ENCODE peak calls at places on chromosomes 3 and 15, in four cellular contexts. One of them, this sample, is unnamed.
A peak's percentile ranks its signal among the peaks of the same experiment; 100 is the strongest.

GRCh38 chr3:195762249-195762585 is 41.4 kb downstream of the MUC20 start:
- DNase-seq in B cell: no peak
- DNase-seq in NB4: no peak
- DNase-seq in pancreas: no peak
- DNase-seq in this sample: no peak

GRCh38 chr3:171829841-171830559 is 13.1 kb upstream of the TMEM212 start:
- DNase-seq in B cell: no peak
- DNase-seq in NB4: peak; percentile 62
- DNase-seq in pancreas: peak; percentile 70
- DNase-seq in this sample: peak; percentile 77

GRCh38 chr15:92638291-92638708 is 17.3 kb downstream of the FAM174B start:
- DNase-seq in B cell: no peak
- DNase-seq in pancreas: peak; percentile 68
- DNase-seq in NB4: no peak
- DNase-seq in this sample: no peak

GRCh38 chr15:35445891-35446290 is 100.1 kb downstream of the DPH6 start:
- DNase-seq in NB4: no peak
- DNase-seq in pancreas: no peak
- DNase-seq in B cell: no peak
- DNase-seq in this sample: no peak

GRCh38 chr15:71295242-71296031 is 180.2 kb downstream of the THSD4 start:
- DNase-seq in B cell: no peak
- DNase-seq in NB4: peak; percentile 43
- DNase-seq in pancreas: no peak
- DNase-seq in this sample: no peak

GRCh38 chr3:159191454-159191853 is 389.6 kb downstream of the MFSD1 start:
- DNase-seq in NB4: no peak
- DNase-seq in pancreas: no peak
- DNase-seq in B cell: no peak
- DNase-seq in this sample: no peak

GRCh38 chr3:31831526-31832034 is 149.5 kb downstream of the OSBPL10 start:
- DNase-seq in NB4: no peak
- DNase-seq in B cell: no peak
- DNase-seq in pancreas: no peak
- DNase-seq in this sample: no peak

GRCh38 chr3:18666655-18667054 is 241.5 kb upstream of the SATB1 start:
- DNase-seq in pancreas: no peak
- DNase-seq in NB4: no peak
- DNase-seq in B cell: no peak
- DNase-seq in this sample: no peak

GRCh38 chr3:128278761-128279593 is 125.7 kb downstream of the EEFSEC start:
- DNase-seq in B cell: no peak
- DNase-seq in NB4: no peak
- DNase-seq in pancreas: peak; percentile 52
- DNase-seq in this sample: peak; percentile 53

GRCh38 chr3:14750650-14751049 is 68.1 kb upstream of the FGD5 start:
- DNase-seq in NB4: no peak
- DNase-seq in pancreas: no peak
- DNase-seq in B cell: no peak
- DNase-seq in this sample: no peak

GRCh38 chr3:69385033-69385722 is 710 bp downstream of the FRMD4B start:
- DNase-seq in pancreas: no peak
- DNase-seq in NB4: no peak
- DNase-seq in B cell: no peak
- DNase-seq in this sample: no peak

GRCh38 chr15:99454107-99454809 is 111.5 kb upstream of the MEF2A start:
- DNase-seq in B cell: no peak
- DNase-seq in NB4: no peak
- DNase-seq in pancreas: no peak
- DNase-seq in this sample: no peak

DNA sequence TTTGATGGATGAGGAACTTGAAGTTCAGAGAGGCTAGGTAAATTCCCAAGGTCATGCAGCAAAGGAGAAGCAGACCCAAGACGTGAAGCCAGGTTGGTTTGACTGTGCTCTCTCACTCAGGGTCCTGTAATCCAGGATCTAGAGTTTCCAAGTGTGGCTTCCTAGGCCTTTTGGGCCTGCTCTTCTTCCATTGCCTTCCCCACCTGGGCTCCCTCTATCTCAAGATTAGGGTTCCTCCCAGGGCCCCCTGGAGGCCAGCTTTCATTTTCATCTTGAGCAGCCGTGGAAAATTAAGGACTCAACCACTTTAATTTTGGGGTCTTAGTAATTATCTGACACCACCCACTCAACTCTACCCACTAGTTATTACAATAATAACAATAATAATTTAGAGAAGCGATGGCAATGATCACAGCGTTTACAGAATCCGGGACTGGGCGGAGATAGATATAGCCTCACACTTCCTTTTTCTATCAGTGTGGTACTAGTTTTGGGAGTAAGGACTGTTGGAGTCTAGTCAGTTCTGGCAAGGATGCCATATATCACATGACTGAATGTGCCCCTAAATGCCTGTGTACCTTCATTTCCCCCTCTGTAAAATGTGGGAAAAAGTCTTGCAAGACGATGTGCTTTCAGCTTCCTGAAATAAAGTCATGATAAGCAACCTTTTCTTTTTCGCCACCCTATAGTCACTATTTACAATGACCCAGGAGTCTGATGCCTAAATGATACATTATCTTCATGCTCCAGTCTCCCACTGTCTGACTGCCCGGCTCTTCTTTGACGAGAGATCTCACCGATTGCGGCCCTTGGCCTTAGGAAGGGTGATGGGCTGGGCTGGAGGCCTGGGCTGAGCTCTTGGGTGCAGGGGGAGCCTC is 30.2 kb upstream of the MAGEF1 start:
- DNase-seq in NB4: no peak
- DNase-seq in B cell: no peak
- DNase-seq in pancreas: no peak
- DNase-seq in this sample: no peak
- TF ChIP-seq CTCF in NB4: peak; percentile 18
- TF ChIP-seq CTCF in B cell: no peak
- TF ChIP-seq CTCF in pancreas: no peak
- TF ChIP-seq CTCF in this sample: no peak

DNA sequence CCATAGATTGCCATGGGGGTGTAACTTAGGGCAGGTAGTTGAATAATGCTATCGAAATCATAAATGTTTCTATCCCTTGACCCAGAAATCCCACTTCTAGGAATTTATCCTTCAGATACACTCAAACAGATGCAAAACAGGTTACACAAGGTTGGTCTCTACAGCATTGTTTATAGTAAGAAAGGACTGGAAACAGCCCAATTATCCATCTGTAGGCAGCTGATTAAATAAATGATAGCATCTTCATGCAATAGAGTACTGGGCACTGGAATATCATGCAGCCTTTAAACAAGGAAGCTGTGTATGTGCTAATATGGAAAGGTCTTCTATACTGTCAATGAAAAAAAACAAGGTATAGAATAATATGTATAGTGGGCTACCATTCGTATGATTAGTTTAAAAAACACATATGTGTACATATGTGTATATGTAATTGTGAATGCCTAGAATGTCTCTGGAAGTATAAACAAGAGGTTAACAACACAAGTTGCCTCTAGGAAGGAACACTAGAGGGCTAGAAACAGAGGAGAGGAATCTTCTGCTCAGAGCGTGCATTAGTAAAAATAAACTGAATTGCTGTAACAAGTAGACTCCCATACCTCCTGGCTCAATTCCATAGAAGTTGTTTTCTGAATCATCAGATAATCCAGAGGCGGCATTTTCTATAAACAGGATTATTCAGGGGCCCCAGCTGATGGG is 146.1 kb downstream of the TLE3 start:
- DNase-seq in NB4: no peak
- DNase-seq in B cell: no peak
- DNase-seq in pancreas: no peak
- DNase-seq in this sample: no peak
- TF ChIP-seq CTCF in NB4: no peak
- TF ChIP-seq CTCF in B cell: no peak
- TF ChIP-seq CTCF in pancreas: no peak
- TF ChIP-seq CTCF in this sample: no peak

GRCh38 chr3:102224171-102224570 is 210.6 kb upstream of the ZPLD1 start:
- DNase-seq in pancreas: no peak
- DNase-seq in B cell: peak; percentile 44
- DNase-seq in NB4: peak; percentile 19
- DNase-seq in this sample: no peak
- TF ChIP-seq CTCF in pancreas: no peak
- TF ChIP-seq CTCF in B cell: no peak
- TF ChIP-seq CTCF in NB4: no peak
- TF ChIP-seq CTCF in this sample: no peak

GRCh38 chr3:43583481-43583880 is 38.3 kb downstream of the ANO10 start:
- DNase-seq in B cell: no peak
- DNase-seq in pancreas: no peak
- DNase-seq in NB4: peak; percentile 2
- DNase-seq in this sample: no peak
- TF ChIP-seq CTCF in B cell: no peak
- TF ChIP-seq CTCF in pancreas: no peak
- TF ChIP-seq CTCF in NB4: peak; percentile 18
- TF ChIP-seq CTCF in this sample: no peak

DNA sequence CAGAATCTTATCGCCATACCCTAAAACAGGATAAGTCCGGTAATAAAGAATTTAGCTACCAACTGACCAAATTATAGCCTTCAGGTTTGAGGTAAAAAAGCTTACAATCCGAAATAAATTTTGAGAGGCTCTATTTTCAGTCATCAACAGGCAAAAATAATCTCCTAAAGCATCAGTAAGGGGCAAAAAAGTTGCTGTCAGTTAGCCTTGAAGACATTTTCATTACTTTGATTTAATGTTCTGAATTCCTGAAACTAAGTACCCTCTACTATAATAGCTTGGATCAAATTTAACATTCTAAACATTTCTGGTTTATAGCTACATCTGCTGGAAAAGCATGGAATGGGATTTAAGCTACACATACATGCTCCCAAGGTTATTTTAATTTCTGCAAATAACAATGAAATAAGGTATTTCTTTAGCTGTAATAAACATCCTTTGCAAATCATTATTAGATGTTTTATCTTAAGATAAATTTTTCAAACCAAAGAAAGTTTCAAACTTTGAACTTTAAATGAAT is 245.5 kb downstream of the ULK4 start:
- DNase-seq in NB4: no peak
- DNase-seq in B cell: no peak
- DNase-seq in pancreas: no peak
- DNase-seq in this sample: no peak
- TF ChIP-seq CTCF in NB4: no peak
- TF ChIP-seq CTCF in B cell: no peak
- TF ChIP-seq CTCF in pancreas: no peak
- TF ChIP-seq CTCF in this sample: no peak

DNA sequence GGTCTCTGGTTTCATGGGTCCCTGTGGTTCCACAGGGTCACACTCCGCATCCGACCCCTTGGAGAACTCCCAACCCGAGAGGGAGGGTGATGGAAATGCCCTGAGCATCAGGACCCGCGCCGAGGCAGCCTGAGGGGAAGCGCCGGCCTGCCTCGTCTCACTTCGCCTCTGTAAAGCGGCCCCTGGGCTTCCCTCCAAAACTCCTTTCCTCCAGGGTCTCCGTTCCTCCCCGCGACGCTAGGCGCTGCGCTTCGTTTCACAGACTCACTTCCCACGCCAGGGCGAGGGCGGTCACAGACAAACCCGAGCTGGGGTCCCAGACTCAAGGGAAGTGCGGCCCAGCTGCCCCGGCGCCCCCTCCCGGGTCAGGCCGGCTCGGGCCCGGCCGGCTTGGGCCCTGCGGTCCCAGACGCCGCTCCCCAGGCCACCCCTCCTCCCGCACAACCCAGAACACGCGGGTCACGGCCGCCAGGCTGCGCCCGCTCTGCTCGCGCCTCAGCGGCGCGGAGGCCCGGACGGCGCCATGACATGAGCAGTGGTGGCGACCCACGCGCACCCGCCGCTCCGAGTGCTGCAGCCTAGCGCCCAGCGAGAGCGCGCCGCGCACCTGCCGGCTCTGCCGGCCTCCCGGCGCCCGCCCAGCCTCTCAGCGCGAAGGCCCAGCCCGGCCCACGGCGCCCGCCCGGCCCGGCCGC is 619 bp downstream of the NUP210 start:
- DNase-seq in NB4: peak; percentile 62
- DNase-seq in pancreas: peak; percentile 65
- DNase-seq in B cell: peak; percentile 68
- DNase-seq in this sample: peak; percentile 53
- TF ChIP-seq CTCF in NB4: no peak
- TF ChIP-seq CTCF in pancreas: no peak
- TF ChIP-seq CTCF in B cell: peak; percentile 10
- TF ChIP-seq CTCF in this sample: no peak

GRCh38 chr15:78438595-78439285 is 724 bp downstream of the IREB2 start:
- DNase-seq in pancreas: no peak
- DNase-seq in B cell: peak; percentile 44
- DNase-seq in NB4: peak; percentile 64
- DNase-seq in this sample: peak; percentile 56
- TF ChIP-seq CTCF in pancreas: no peak
- TF ChIP-seq CTCF in B cell: no peak
- TF ChIP-seq CTCF in NB4: peak; percentile 43
- TF ChIP-seq CTCF in this sample: no peak